ENCODE peak calls at places on chromosome 2, in six cellular contexts. G is heart left ventricle, K is sigmoid colon, X is tibial nerve, C is AG09309, Q is left lung. U is an unnamed sample.

GRCh38 chr2:82395531-82395930 is 2063.5 kb downstream of the SUCLG1 start:
- DNase-seq in G (no peak), K (no peak), X (no peak), C (no peak), Q (no peak), U (no peak)

GRCh38 chr2:1140389-1141003 is 189.8 kb downstream of the SNTG2 start:
- DNase-seq in G (no peak), K (no peak), X (no peak), C (no peak), Q (no peak), U (no peak)

GRCh38 chr2:26268184-26268583 is 23.4 kb downstream of the HADHB start:
- DNase-seq in G (no peak), K (no peak), X (no peak), C (no peak), Q (no peak), U (no peak)

GRCh38 chr2:240818543-240819403 is 1.2 kb downstream of the KIF1A start:
- DNase-seq in G (no peak), K (no peak), X (no peak), C (no peak), Q (peak; percentile 72), U (no peak)

GRCh38 chr2:155021591-155021990 is 323.1 kb downstream of the KCNJ3 start:
- DNase-seq in G (no peak), K (no peak), X (no peak), C (no peak), Q (no peak), U (no peak)

GRCh38 chr2:119749405-119750066 is 10.2 kb upstream of the PTPN4 start:
- DNase-seq in G (no peak), K (no peak), X (no peak), C (no peak), Q (no peak), U (peak; percentile 39)

GRCh38 chr2:3610415-3610814 is 15.5 kb downstream of the COLEC11 start:
- DNase-seq in G (no peak), K (peak; percentile 28), X (no peak), C (no peak), Q (peak; percentile 35), U (no peak)

GRCh38 chr2:168928113-168928823 is 27.2 kb downstream of the G6PC2 start:
- DNase-seq in G (no peak), K (no peak), X (no peak), C (no peak), Q (no peak), U (no peak)

GRCh38 chr2:152189622-152190495 is 14.3 kb upstream of the STAM2 start:
- DNase-seq in G (peak; percentile 35), K (no peak), X (peak; percentile 61), C (peak; percentile 28), Q (no peak), U (peak; percentile 75)

GRCh38 chr2:120947327-120947726 is 211.7 kb downstream of the GLI2 start:
- DNase-seq in G (no peak), K (no peak), X (no peak), C (no peak), Q (no peak), U (no peak)

GRCh38 chr2:170013802-170014551 is 164.0 kb upstream of the MYO3B start:
- DNase-seq in G (no peak), K (no peak), X (no peak), C (no peak), Q (no peak), U (no peak)

GRCh38 chr2:232416521-232417470 is 10.2 kb downstream of the ALPG start:
- DNase-seq in G (no peak), K (peak; percentile 54), X (no peak), C (no peak), Q (peak; percentile 34), U (no peak)

GRCh38 chr2:110126086-110126773 is 10.6 kb upstream of the MALL start:
- DNase-seq in G (no peak), K (no peak), X (no peak), C (peak; percentile 50), Q (no peak), U (peak; percentile 67)

GRCh38 chr2:86622878-86623548 is 652 bp downstream of the RNF103 start:
- DNase-seq in G (peak; percentile 66), K (peak; percentile 74), X (peak; percentile 43), C (no peak), Q (peak; percentile 94), U (peak; percentile 25)

GRCh38 chr2:65055427-65056214 is 595 bp upstream of the CEP68 start:
- DNase-seq in G (no peak), K (no peak), X (no peak), C (no peak), Q (peak; percentile 89), U (no peak)

GRCh38 chr2:165745916-165746315 is 48.1 kb downstream of the GALNT3 start:
- DNase-seq in G (no peak), K (no peak), X (no peak), C (peak; percentile 23), Q (no peak), U (peak; percentile 17)

GRCh38 chr2:94874277-94874997 is 3.2 kb downstream of the TEKT4 start:
- DNase-seq in G (no peak), K (no peak), X (no peak), C (no peak), Q (peak; percentile 88), U (no peak)

GRCh38 chr2:229084467-229084866 is 186.6 kb downstream of the PID1 start:
- DNase-seq in G (no peak), K (no peak), X (no peak), C (peak; percentile 3), Q (no peak), U (no peak)

GRCh38 chr2:132668189-132668833 is 1.7 kb downstream of the LYPD1 start:
- DNase-seq in G (no peak), K (no peak), X (no peak), C (no peak), Q (peak; percentile 60), U (no peak)

GRCh38 chr2:192145496-192145895 is 49.2 kb downstream of the TMEFF2 start:
- DNase-seq in G (no peak), K (no peak), X (no peak), C (no peak), Q (no peak), U (no peak)

GRCh38 chr2:71458413-71459083 is 5.2 kb downstream of the DYSF start:
- DNase-seq in G (peak; percentile 63), K (no peak), X (no peak), C (no peak), Q (no peak), U (no peak)

GRCh38 chr2:63050916-63051794 is 525 bp downstream of the OTX1 start:
- DNase-seq in G (no peak), K (peak; percentile 66), X (no peak), C (no peak), Q (no peak), U (peak; percentile 22)

GRCh38 chr2:45264227-45265225 is 255.3 kb upstream of the SIX2 start:
- DNase-seq in G (no peak), K (no peak), X (no peak), C (no peak), Q (no peak), U (no peak)

GRCh38 chr2:168550670-168551069 is 94.6 kb downstream of the CERS6 start:
- DNase-seq in G (peak; percentile 45), K (no peak), X (no peak), C (no peak), Q (peak; percentile 69), U (no peak)

GRCh38 chr2:31434911-31435310 is 20.4 kb upstream of the XDH start:
- DNase-seq in G (no peak), K (no peak), X (no peak), C (no peak), Q (no peak), U (peak; percentile 57)

GRCh38 chr2:10282621-10283105 is 20.0 kb upstream of the HPCAL1 start:
- DNase-seq in G (no peak), K (peak; percentile 56), X (no peak), C (no peak), Q (peak; percentile 38), U (no peak)
- H3K4me3 ChIP-seq in G (no peak overlapping the region), K (no peak overlapping the region), X (no peak overlapping the region), C (no peak overlapping the region), Q (no peak overlapping the region), U (no peak overlapping the region)

DNA sequence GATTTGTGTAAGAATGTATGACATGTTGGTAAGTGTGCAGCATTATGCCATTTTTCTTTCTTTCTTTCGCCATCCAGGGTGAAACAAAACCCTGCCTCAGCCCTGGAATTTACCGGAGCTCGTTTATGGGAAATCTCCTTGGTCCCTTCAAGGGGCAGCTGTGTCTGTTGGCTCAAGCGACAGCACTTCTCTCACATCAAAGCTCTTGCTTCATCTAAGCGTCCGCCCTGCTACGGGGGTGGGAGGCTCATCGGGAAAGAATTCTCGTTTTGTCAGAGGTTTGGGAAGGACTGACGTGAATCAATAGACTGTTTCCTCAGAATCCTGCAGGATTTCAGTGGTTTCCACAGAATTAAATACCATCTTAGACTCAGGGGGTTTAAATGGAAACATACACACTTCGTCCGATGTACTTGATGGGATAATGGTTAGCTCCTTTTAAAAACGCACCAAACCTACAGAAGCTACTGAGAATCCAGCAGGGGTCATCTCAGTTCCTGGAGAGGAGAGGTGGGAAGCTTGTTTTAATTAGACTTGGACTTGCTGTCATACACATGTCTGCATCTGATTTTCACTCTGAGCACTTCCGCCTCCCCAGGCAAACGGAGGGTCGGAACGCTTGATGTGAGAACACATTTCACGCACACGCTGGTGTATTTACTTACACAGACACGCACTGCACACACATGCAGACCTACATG is 91.5 kb downstream of the ASB1 start:
- DNase-seq in G (no peak), K (no peak), X (peak; percentile 10), C (peak; percentile 92), Q (no peak), U (no peak)
- TF ChIP-seq CTCF in G (no peak), K (no peak), X (no peak), C (peak; percentile 13), Q (no peak), U (no peak)

GRCh38 chr2:242020196-242021004 is 150.9 kb downstream of the RTP5 start:
- DNase-seq in G (no peak), K (peak; percentile 63), X (peak; percentile 32), C (no peak), Q (peak; percentile 60), U (no peak)

GRCh38 chr2:242024751-242025355 is 155.3 kb downstream of the RTP5 start:
- DNase-seq in G (no peak), K (peak; percentile 39), X (no peak), C (no peak), Q (peak; percentile 28), U (no peak)

GRCh38 chr2:242027676-242028450 is 158.3 kb downstream of the RTP5 start:
- DNase-seq in G (no peak), K (peak; percentile 51), X (no peak), C (no peak), Q (peak; percentile 48), U (no peak)

GRCh38 chr2:242019344-242019743 is 149.8 kb downstream of the RTP5 start:
- DNase-seq in G (no peak), K (peak; percentile 57), X (no peak), C (no peak), Q (peak; percentile 39), U (no peak)

GRCh38 chr2:242022550-242023290 is 153.2 kb downstream of the RTP5 start:
- DNase-seq in G (no peak), K (peak; percentile 36), X (no peak), C (no peak), Q (peak; percentile 24), U (no peak)
- H3K4me3 ChIP-seq in G (no peak overlapping the region), K (no peak overlapping the region), X (no peak overlapping the region), C (no peak overlapping the region), Q (no peak overlapping the region), U (no peak overlapping the region)

DNA sequence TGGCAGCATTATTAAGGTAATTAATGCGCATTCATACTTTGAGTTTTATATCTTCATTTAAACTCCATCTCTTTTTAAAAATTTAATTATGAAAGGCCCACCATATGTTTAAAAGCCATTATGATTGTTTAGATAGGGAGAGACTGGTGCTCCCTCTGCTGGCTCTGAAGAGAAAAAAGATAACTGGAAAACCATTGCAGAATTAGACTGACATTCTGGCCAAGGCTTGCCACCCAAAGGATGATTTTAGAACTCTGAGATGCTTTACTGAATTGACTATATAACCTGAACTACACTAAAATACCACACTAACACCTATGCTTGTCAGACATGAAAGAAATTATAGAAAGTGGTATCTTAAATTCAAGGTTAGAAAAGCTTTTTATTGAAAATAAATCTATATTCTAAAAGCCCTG is 127.6 kb upstream of the SPOPL start:
- DNase-seq in G (no peak), K (no peak), X (no peak), C (peak; percentile 16), Q (no peak), U (peak; percentile 60)
- TF ChIP-seq CTCF in G (peak; percentile 68), K (peak; percentile 43), X (peak; percentile 37), C (peak; percentile 69), Q (peak; percentile 36), U (peak; percentile 77)

U was measured in epithelial cell of esophagus.